ENCODE peak calls at places on chromosome 11, in eight cellular contexts. One of them, this sample, is unnamed.

GRCh38 chr11:42524534-42525227 is 787.1 kb upstream of the API5 start:
- DNase-seq in mammary epithelial cell: peak; percentile 52
- DNase-seq in SK-N-SH: peak; percentile 50
- DNase-seq in H1: peak; percentile 59
- DNase-seq in OCI-LY7: peak; percentile 50
- DNase-seq in neural progenitor cell: peak; percentile 84
- DNase-seq in H9: peak; percentile 81
- DNase-seq in HCT116: no peak
- DNase-seq in this sample: peak; percentile 85

GRCh38 chr11:10454902-10455631 is at the start of gene AMPD3:
- DNase-seq in HCT116: peak; percentile 85
- DNase-seq in OCI-LY7: peak; percentile 56
- DNase-seq in mammary epithelial cell: peak; percentile 97
- DNase-seq in H1: no peak
- DNase-seq in neural progenitor cell: peak; percentile 22
- DNase-seq in SK-N-SH: peak; percentile 50
- DNase-seq in H9: peak; percentile 30
- DNase-seq in this sample: peak; percentile 81

GRCh38 chr11:102589047-102589459 is 36.1 kb downstream of the MMP20 start:
- DNase-seq in H9: no peak
- DNase-seq in neural progenitor cell: no peak
- DNase-seq in HCT116: no peak
- DNase-seq in mammary epithelial cell: no peak
- DNase-seq in H1: no peak
- DNase-seq in SK-N-SH: no peak
- DNase-seq in OCI-LY7: no peak
- DNase-seq in this sample: no peak

GRCh38 chr11:36306888-36307287 is 10.8 kb downstream of the PRR5L start:
- DNase-seq in H1: no peak
- DNase-seq in mammary epithelial cell: no peak
- DNase-seq in OCI-LY7: no peak
- DNase-seq in neural progenitor cell: peak; percentile 66
- DNase-seq in H9: no peak
- DNase-seq in SK-N-SH: peak; percentile 37
- DNase-seq in HCT116: peak; percentile 27
- DNase-seq in this sample: peak; percentile 68

GRCh38 chr11:9726313-9727022 is 62.6 kb downstream of the SWAP70 start:
- DNase-seq in mammary epithelial cell: peak; percentile 75
- DNase-seq in SK-N-SH: no peak
- DNase-seq in H1: no peak
- DNase-seq in H9: no peak
- DNase-seq in neural progenitor cell: no peak
- DNase-seq in HCT116: peak; percentile 23
- DNase-seq in OCI-LY7: no peak
- DNase-seq in this sample: peak; percentile 21

GRCh38 chr11:18471995-18472394 is 16.3 kb downstream of the LDHAL6A start:
- DNase-seq in OCI-LY7: no peak
- DNase-seq in neural progenitor cell: no peak
- DNase-seq in H9: no peak
- DNase-seq in SK-N-SH: no peak
- DNase-seq in HCT116: no peak
- DNase-seq in mammary epithelial cell: no peak
- DNase-seq in H1: no peak
- DNase-seq in this sample: no peak

GRCh38 chr11:23359297-23359696 is 499.0 kb upstream of the CCDC179 start:
- DNase-seq in mammary epithelial cell: peak; percentile 92
- DNase-seq in HCT116: no peak
- DNase-seq in neural progenitor cell: no peak
- DNase-seq in SK-N-SH: no peak
- DNase-seq in OCI-LY7: no peak
- DNase-seq in H1: no peak
- DNase-seq in H9: no peak
- DNase-seq in this sample: peak; percentile 64

GRCh38 chr11:77557553-77557952 is 32.2 kb upstream of the AQP11 start:
- DNase-seq in SK-N-SH: peak; percentile 26
- DNase-seq in H1: peak; percentile 19
- DNase-seq in H9: peak; percentile 64
- DNase-seq in mammary epithelial cell: no peak
- DNase-seq in HCT116: no peak
- DNase-seq in OCI-LY7: no peak
- DNase-seq in neural progenitor cell: peak; percentile 65
- DNase-seq in this sample: no peak

DNA sequence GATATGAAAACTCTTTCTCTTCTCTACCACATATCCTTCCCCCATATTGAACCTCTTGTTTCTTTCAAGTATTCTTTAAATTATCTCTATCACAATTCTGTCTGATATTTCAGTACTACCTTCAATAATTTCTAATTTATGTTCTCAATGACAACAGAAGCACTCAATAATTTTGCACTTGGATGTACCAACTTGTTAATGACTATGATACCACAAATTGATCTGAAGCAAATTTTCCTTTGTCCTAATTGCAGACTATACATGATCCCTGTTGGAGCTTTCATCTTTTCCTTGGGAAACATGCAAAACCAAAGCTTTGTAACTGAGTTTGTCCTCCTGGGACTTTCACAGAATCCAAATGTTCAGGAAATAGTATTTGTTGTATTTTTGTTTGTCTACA is at the start of gene OR4C15:
- DNase-seq in HCT116: no peak
- DNase-seq in SK-N-SH: no peak
- DNase-seq in mammary epithelial cell: no peak
- DNase-seq in OCI-LY7: no peak
- DNase-seq in H1: no peak
- DNase-seq in neural progenitor cell: no peak
- DNase-seq in H9: no peak
- DNase-seq in this sample: no peak
- H3K9me3 ChIP-seq in HCT116: no peaks in the 10 kb centered on the region
- H3K9me3 ChIP-seq in SK-N-SH: no peaks in the 10 kb centered on the region
- H3K9me3 ChIP-seq in mammary epithelial cell: peaks cover 14% of the 10 kb centered on the region
- H3K9me3 ChIP-seq in OCI-LY7: no peaks in the 10 kb centered on the region
- H3K9me3 ChIP-seq in H1: peaks cover 67% of the 10 kb centered on the region
- H3K9me3 ChIP-seq in neural progenitor cell: peaks cover 38% of the 10 kb centered on the region
- H3K9me3 ChIP-seq in H9: peaks cover 85% of the 10 kb centered on the region
- H3K9me3 ChIP-seq in this sample: no peaks in the 10 kb centered on the region

DNA sequence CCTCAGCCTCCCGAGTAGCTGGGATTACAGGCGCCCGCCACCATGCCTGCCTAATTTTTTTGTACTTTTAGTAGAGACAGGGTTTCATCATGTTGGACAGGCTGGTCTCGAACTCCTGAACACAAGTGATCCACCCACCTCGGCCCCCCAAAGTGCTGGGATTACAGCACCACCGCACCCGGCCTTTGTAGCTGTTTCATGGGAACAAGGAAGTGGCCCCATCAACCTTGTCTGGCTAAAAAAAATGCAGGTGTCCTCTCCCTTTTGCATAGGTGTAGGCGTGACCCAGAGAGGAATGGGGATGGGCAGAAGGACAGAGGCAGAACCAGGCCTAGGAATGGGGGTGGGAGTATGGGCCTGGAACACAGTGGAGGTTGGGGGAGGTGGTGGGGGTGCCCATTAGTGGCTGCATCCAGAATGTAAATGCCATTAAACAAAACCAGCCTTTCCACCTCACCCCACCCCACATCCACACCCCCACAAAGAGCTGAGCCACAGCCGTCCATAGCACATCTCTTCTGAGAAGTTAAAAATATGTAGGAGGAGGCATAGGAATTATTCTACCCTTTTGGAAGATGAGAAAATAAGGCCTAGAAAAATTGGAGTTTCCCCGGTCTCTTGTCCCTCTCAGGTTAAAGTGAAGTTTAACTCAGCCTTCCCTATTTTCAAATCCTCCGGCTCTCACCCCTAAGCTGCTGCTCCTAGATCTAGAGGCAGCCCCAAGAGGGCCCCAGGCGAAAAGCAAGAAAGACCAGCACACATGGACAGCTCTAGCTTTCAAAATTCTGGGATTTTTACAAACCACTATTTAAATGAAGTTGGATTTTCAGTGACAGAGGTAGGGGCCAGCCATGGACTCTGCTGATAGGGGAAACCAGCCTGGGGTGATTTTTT is 22.7 kb upstream of the SCGB1A1 start:
- DNase-seq in OCI-LY7: no peak
- DNase-seq in H1: no peak
- DNase-seq in HCT116: no peak
- DNase-seq in neural progenitor cell: no peak
- DNase-seq in SK-N-SH: no peak
- DNase-seq in H9: no peak
- DNase-seq in mammary epithelial cell: no peak
- DNase-seq in this sample: no peak
- H2AFZ ChIP-seq in OCI-LY7: no peak overlapping the region
- H2AFZ ChIP-seq in H1: no peak overlapping the region
- H2AFZ ChIP-seq in HCT116: no peak overlapping the region
- H2AFZ ChIP-seq in neural progenitor cell: no peak overlapping the region
- H2AFZ ChIP-seq in SK-N-SH: no peak overlapping the region
- H2AFZ ChIP-seq in H9: no peak overlapping the region
- H2AFZ ChIP-seq in mammary epithelial cell: no peak overlapping the region
- H2AFZ ChIP-seq in this sample: no peak overlapping the region

GRCh38 chr11:13208921-13209320 is 68.7 kb upstream of the BMAL1 start:
- DNase-seq in OCI-LY7: no peak
- DNase-seq in HCT116: no peak
- DNase-seq in H9: no peak
- DNase-seq in neural progenitor cell: no peak
- DNase-seq in H1: no peak
- DNase-seq in SK-N-SH: no peak
- DNase-seq in mammary epithelial cell: no peak
- DNase-seq in this sample: no peak
- H3K9me3 ChIP-seq in OCI-LY7: no peaks in the 10 kb centered on the region
- H3K9me3 ChIP-seq in HCT116: no peaks in the 10 kb centered on the region
- H3K9me3 ChIP-seq in H9: no peaks in the 10 kb centered on the region
- H3K9me3 ChIP-seq in neural progenitor cell: no peaks in the 10 kb centered on the region
- H3K9me3 ChIP-seq in H1: no peaks in the 10 kb centered on the region
- H3K9me3 ChIP-seq in SK-N-SH: no peaks in the 10 kb centered on the region
- H3K9me3 ChIP-seq in mammary epithelial cell: no peaks in the 10 kb centered on the region
- H3K9me3 ChIP-seq in this sample: no peaks in the 10 kb centered on the region

GRCh38 chr11:122340607-122341006 is 224.6 kb upstream of the BLID start:
- DNase-seq in OCI-LY7: no peak
- DNase-seq in HCT116: no peak
- DNase-seq in SK-N-SH: no peak
- DNase-seq in mammary epithelial cell: no peak
- DNase-seq in H1: no peak
- DNase-seq in H9: no peak
- DNase-seq in neural progenitor cell: no peak
- DNase-seq in this sample: no peak

GRCh38 chr11:122342089-122342749 is 226.2 kb upstream of the BLID start:
- DNase-seq in H9: no peak
- DNase-seq in SK-N-SH: no peak
- DNase-seq in OCI-LY7: no peak
- DNase-seq in H1: no peak
- DNase-seq in HCT116: peak; percentile 27
- DNase-seq in mammary epithelial cell: peak; percentile 89
- DNase-seq in neural progenitor cell: no peak
- DNase-seq in this sample: no peak

GRCh38 chr11:122344281-122344680 is 228.3 kb upstream of the BLID start:
- DNase-seq in mammary epithelial cell: peak; percentile 65
- DNase-seq in HCT116: no peak
- DNase-seq in neural progenitor cell: no peak
- DNase-seq in SK-N-SH: peak; percentile 10
- DNase-seq in OCI-LY7: no peak
- DNase-seq in H9: no peak
- DNase-seq in H1: no peak
- DNase-seq in this sample: no peak

GRCh38 chr11:122339661-122340060 is 223.6 kb upstream of the BLID start:
- DNase-seq in OCI-LY7: no peak
- DNase-seq in H1: no peak
- DNase-seq in mammary epithelial cell: no peak
- DNase-seq in H9: no peak
- DNase-seq in HCT116: no peak
- DNase-seq in neural progenitor cell: no peak
- DNase-seq in SK-N-SH: peak; percentile 14
- DNase-seq in this sample: no peak

DNA sequence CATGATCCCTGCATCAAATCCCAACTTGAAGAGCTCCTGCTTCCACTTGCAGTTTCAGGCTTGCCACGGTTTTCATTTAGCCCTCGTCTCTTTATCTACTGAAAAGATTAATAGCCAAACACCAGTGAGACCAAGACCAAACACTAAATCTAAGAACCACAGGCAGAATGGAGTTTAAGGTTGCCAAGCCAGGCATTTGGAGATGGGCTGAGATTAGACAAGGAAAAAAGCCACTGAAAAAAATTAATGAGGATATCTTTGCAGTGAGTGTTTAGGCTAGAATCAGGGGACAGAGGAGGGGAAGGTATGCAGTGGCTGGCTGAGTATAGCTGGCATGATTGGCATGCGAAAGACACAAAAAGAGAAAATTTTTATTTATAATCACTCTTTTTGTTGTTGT is 227.2 kb upstream of the BLID start:
- DNase-seq in mammary epithelial cell: no peak
- DNase-seq in H9: no peak
- DNase-seq in neural progenitor cell: no peak
- DNase-seq in OCI-LY7: no peak
- DNase-seq in SK-N-SH: no peak
- DNase-seq in HCT116: no peak
- DNase-seq in H1: no peak
- DNase-seq in this sample: no peak
- H2AFZ ChIP-seq in mammary epithelial cell: no peak overlapping the region
- H2AFZ ChIP-seq in H9: no peak overlapping the region
- H2AFZ ChIP-seq in neural progenitor cell: no peak overlapping the region
- H2AFZ ChIP-seq in OCI-LY7: no peak overlapping the region
- H2AFZ ChIP-seq in SK-N-SH: no peak overlapping the region
- H2AFZ ChIP-seq in HCT116: no peak overlapping the region
- H2AFZ ChIP-seq in H1: no peak overlapping the region
- H2AFZ ChIP-seq in this sample: no peak overlapping the region

DNA sequence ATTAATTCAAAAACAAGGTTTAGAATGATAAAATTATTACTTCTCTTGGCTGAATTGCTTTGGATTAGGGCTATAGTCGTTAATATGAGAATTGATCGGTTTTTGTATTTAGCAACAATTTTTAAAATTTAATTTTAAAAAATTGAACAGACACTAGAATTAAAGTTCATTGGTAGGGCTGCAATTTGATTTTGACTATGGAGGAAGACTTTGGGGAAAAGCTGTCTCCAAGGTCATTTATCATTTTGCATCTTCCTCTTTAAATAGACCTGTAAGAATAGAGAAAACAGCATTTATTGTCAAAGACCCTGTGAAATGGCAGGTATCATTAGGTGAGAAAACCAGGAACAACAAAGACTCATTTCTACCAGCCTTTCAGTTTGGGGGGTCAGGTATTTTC is at the start of gene OR4S2:
- DNase-seq in SK-N-SH: no peak
- DNase-seq in H1: no peak
- DNase-seq in H9: no peak
- DNase-seq in HCT116: no peak
- DNase-seq in OCI-LY7: no peak
- DNase-seq in mammary epithelial cell: no peak
- DNase-seq in neural progenitor cell: no peak
- DNase-seq in this sample: no peak
- H3K9me3 ChIP-seq in SK-N-SH: no peaks in the 10 kb centered on the region
- H3K9me3 ChIP-seq in H1: peaks cover 15% of the 10 kb centered on the region
- H3K9me3 ChIP-seq in H9: peaks cover 32% of the 10 kb centered on the region
- H3K9me3 ChIP-seq in HCT116: peaks cover 17% of the 10 kb centered on the region
- H3K9me3 ChIP-seq in OCI-LY7: no peaks in the 10 kb centered on the region
- H3K9me3 ChIP-seq in mammary epithelial cell: no peaks in the 10 kb centered on the region
- H3K9me3 ChIP-seq in neural progenitor cell: no peaks in the 10 kb centered on the region
- H3K9me3 ChIP-seq in this sample: no peaks in the 10 kb centered on the region